ENCODE peak calls at places on chromosomes 16 and 17, in six cellular contexts. One of them, this sample, is unnamed.

GRCh38 chr16:27514806-27515205 is 34.9 kb downstream of the GTF3C1 start:
- DNase-seq in choroid plexus epithelial cell: no peak
- DNase-seq in lung: no peak
- DNase-seq in cardiac fibroblast: no peak
- DNase-seq in CD8-positive, alpha-beta T cell: no peak
- DNase-seq in HCT116: no peak
- DNase-seq in this sample: no peak

GRCh38 chr16:68969338-68969737 is 126.0 kb downstream of the TANGO6 start:
- DNase-seq in choroid plexus epithelial cell: no peak
- DNase-seq in lung: no peak
- DNase-seq in cardiac fibroblast: no peak
- DNase-seq in CD8-positive, alpha-beta T cell: no peak
- DNase-seq in HCT116: no peak
- DNase-seq in this sample: no peak

GRCh38 chr17:66715076-66715675 is 119.7 kb upstream of the CACNG5 start:
- DNase-seq in choroid plexus epithelial cell: no peak
- DNase-seq in lung: no peak
- DNase-seq in cardiac fibroblast: no peak
- DNase-seq in CD8-positive, alpha-beta T cell: no peak
- DNase-seq in HCT116: no peak
- DNase-seq in this sample: no peak

GRCh38 chr17:30840775-30841174 is 9.0 kb downstream of the ATAD5 start:
- DNase-seq in choroid plexus epithelial cell: no peak
- DNase-seq in lung: no peak
- DNase-seq in cardiac fibroblast: no peak
- DNase-seq in CD8-positive, alpha-beta T cell: no peak
- DNase-seq in HCT116: no peak
- DNase-seq in this sample: no peak

GRCh38 chr17:37720989-37721388 is 23.9 kb downstream of the HNF1B start:
- DNase-seq in choroid plexus epithelial cell: no peak
- DNase-seq in lung: no peak
- DNase-seq in cardiac fibroblast: no peak
- DNase-seq in CD8-positive, alpha-beta T cell: no peak
- DNase-seq in HCT116: no peak
- DNase-seq in this sample: no peak

GRCh38 chr17:81867123-81867951 is 3.8 kb downstream of the ARHGDIA start:
- DNase-seq in choroid plexus epithelial cell: peak
- DNase-seq in lung: no peak
- DNase-seq in cardiac fibroblast: peak
- DNase-seq in CD8-positive, alpha-beta T cell: no peak
- DNase-seq in HCT116: no peak
- DNase-seq in this sample: no peak

GRCh38 chr16:55817236-55817912 is 15.5 kb downstream of the CES1 start:
- DNase-seq in choroid plexus epithelial cell: no peak
- DNase-seq in lung: no peak
- DNase-seq in cardiac fibroblast: no peak
- DNase-seq in CD8-positive, alpha-beta T cell: no peak
- DNase-seq in HCT116: no peak
- DNase-seq in this sample: no peak

GRCh38 chr16:69833791-69834282 is 71.7 kb downstream of the WWP2 start:
- DNase-seq in choroid plexus epithelial cell: no peak
- DNase-seq in lung: peak
- DNase-seq in cardiac fibroblast: no peak
- DNase-seq in CD8-positive, alpha-beta T cell: no peak
- DNase-seq in HCT116: no peak
- DNase-seq in this sample: no peak

GRCh38 chr16:21235199-21235585 is 1.7 kb downstream of the ANKS4B start:
- DNase-seq in choroid plexus epithelial cell: no peak
- DNase-seq in lung: no peak
- DNase-seq in cardiac fibroblast: no peak
- DNase-seq in CD8-positive, alpha-beta T cell: no peak
- DNase-seq in HCT116: no peak
- DNase-seq in this sample: no peak

GRCh38 chr16:21647562-21648164 is 4.7 kb downstream of the IGSF6 start:
- DNase-seq in choroid plexus epithelial cell: no peak
- DNase-seq in lung: no peak
- DNase-seq in cardiac fibroblast: no peak
- DNase-seq in CD8-positive, alpha-beta T cell: no peak
- DNase-seq in HCT116: no peak
- DNase-seq in this sample: no peak

GRCh38 chr16:72673118-72673517 is 374.8 kb downstream of the ZFHX3 start:
- DNase-seq in choroid plexus epithelial cell: peak
- DNase-seq in lung: no peak
- DNase-seq in cardiac fibroblast: peak
- DNase-seq in CD8-positive, alpha-beta T cell: no peak
- DNase-seq in HCT116: no peak
- DNase-seq in this sample: no peak

GRCh38 chr17:2070241-2071023 is 15.5 kb downstream of the HIC1 start:
- DNase-seq in choroid plexus epithelial cell: no peak
- DNase-seq in lung: no peak
- DNase-seq in cardiac fibroblast: no peak
- DNase-seq in CD8-positive, alpha-beta T cell: no peak
- DNase-seq in HCT116: no peak
- DNase-seq in this sample: no peak

GRCh38 chr16:23771642-23772041 is 16.8 kb downstream of the CHP2 start:
- DNase-seq in choroid plexus epithelial cell: no peak
- DNase-seq in lung: no peak
- DNase-seq in cardiac fibroblast: no peak
- DNase-seq in CD8-positive, alpha-beta T cell: no peak
- DNase-seq in HCT116: no peak
- DNase-seq in this sample: no peak

GRCh38 chr17:75516619-75517276 is 420 bp downstream of the TSEN54 start:
- DNase-seq in choroid plexus epithelial cell: no peak
- DNase-seq in lung: peak
- DNase-seq in cardiac fibroblast: peak
- DNase-seq in CD8-positive, alpha-beta T cell: no peak
- DNase-seq in HCT116: no peak
- DNase-seq in this sample: no peak

GRCh38 chr17:7626307-7626706 is 1.3 kb downstream of the SAT2 start:
- DNase-seq in choroid plexus epithelial cell: no peak
- DNase-seq in lung: no peak
- DNase-seq in cardiac fibroblast: no peak
- DNase-seq in CD8-positive, alpha-beta T cell: no peak
- DNase-seq in HCT116: no peak
- DNase-seq in this sample: no peak

GRCh38 chr16:66161942-66162341 is 204.5 kb upstream of the CDH5 start:
- DNase-seq in choroid plexus epithelial cell: no peak
- DNase-seq in lung: no peak
- DNase-seq in cardiac fibroblast: no peak
- DNase-seq in CD8-positive, alpha-beta T cell: no peak
- DNase-seq in HCT116: peak
- DNase-seq in this sample: no peak

GRCh38 chr17:50662632-50663225 is 28.0 kb downstream of the ABCC3 start:
- DNase-seq in choroid plexus epithelial cell: no peak
- DNase-seq in lung: no peak
- DNase-seq in cardiac fibroblast: no peak
- DNase-seq in CD8-positive, alpha-beta T cell: no peak
- DNase-seq in HCT116: no peak
- DNase-seq in this sample: no peak

GRCh38 chr17:50660042-50660886 is 25.6 kb downstream of the ABCC3 start:
- DNase-seq in choroid plexus epithelial cell: peak
- DNase-seq in lung: no peak
- DNase-seq in cardiac fibroblast: peak
- DNase-seq in CD8-positive, alpha-beta T cell: no peak
- DNase-seq in HCT116: no peak
- DNase-seq in this sample: no peak

GRCh38 chr17:50660887-50661345 is 26.2 kb downstream of the ABCC3 start:
- DNase-seq in choroid plexus epithelial cell: no peak
- DNase-seq in lung: no peak
- DNase-seq in cardiac fibroblast: no peak
- DNase-seq in CD8-positive, alpha-beta T cell: no peak
- DNase-seq in HCT116: no peak
- DNase-seq in this sample: no peak

GRCh38 chr17:50661348-50661747 is 26.7 kb downstream of the ABCC3 start:
- DNase-seq in choroid plexus epithelial cell: no peak
- DNase-seq in lung: no peak
- DNase-seq in cardiac fibroblast: no peak
- DNase-seq in CD8-positive, alpha-beta T cell: no peak
- DNase-seq in HCT116: no peak
- DNase-seq in this sample: no peak

GRCh38 chr17:50661795-50662391 is 27.2 kb downstream of the ABCC3 start:
- DNase-seq in choroid plexus epithelial cell: peak
- DNase-seq in lung: peak
- DNase-seq in cardiac fibroblast: peak
- DNase-seq in CD8-positive, alpha-beta T cell: no peak
- DNase-seq in HCT116: peak
- DNase-seq in this sample: peak
- H3K4me3 ChIP-seq in choroid plexus epithelial cell: no peak
- H3K4me3 ChIP-seq in lung: no peak
- H3K4me3 ChIP-seq in cardiac fibroblast: no peak
- H3K4me3 ChIP-seq in CD8-positive, alpha-beta T cell: no peak
- H3K4me3 ChIP-seq in HCT116: peak
- H3K4me3 ChIP-seq in this sample: no peak

GRCh38 chr17:18224428-18225120 is 861 bp upstream of the LLGL1 start:
- DNase-seq in choroid plexus epithelial cell: peak
- DNase-seq in lung: no peak
- DNase-seq in cardiac fibroblast: peak
- DNase-seq in CD8-positive, alpha-beta T cell: no peak
- DNase-seq in HCT116: no peak
- DNase-seq in this sample: no peak

GRCh38 chr17:18224053-18224427 is 1.4 kb upstream of the LLGL1 start:
- DNase-seq in choroid plexus epithelial cell: no peak
- DNase-seq in lung: no peak
- DNase-seq in cardiac fibroblast: no peak
- DNase-seq in CD8-positive, alpha-beta T cell: no peak
- DNase-seq in HCT116: no peak
- DNase-seq in this sample: no peak

GRCh38 chr17:18226284-18226945 is 980 bp downstream of the LLGL1 start:
- DNase-seq in choroid plexus epithelial cell: no peak
- DNase-seq in lung: no peak
- DNase-seq in cardiac fibroblast: peak
- DNase-seq in CD8-positive, alpha-beta T cell: no peak
- DNase-seq in HCT116: no peak
- DNase-seq in this sample: no peak

GRCh38 chr17:18225562-18226283 is at the start of gene LLGL1:
- DNase-seq in choroid plexus epithelial cell: peak
- DNase-seq in lung: no peak
- DNase-seq in cardiac fibroblast: peak
- DNase-seq in CD8-positive, alpha-beta T cell: no peak
- DNase-seq in HCT116: no peak
- DNase-seq in this sample: no peak

GRCh38 chr17:18225121-18225561 is 294 bp upstream of the LLGL1 start:
- DNase-seq in choroid plexus epithelial cell: peak
- DNase-seq in lung: peak
- DNase-seq in cardiac fibroblast: peak
- DNase-seq in CD8-positive, alpha-beta T cell: peak
- DNase-seq in HCT116: peak
- DNase-seq in this sample: peak
- H3K4me3 ChIP-seq in choroid plexus epithelial cell: peak
- H3K4me3 ChIP-seq in lung: peak
- H3K4me3 ChIP-seq in cardiac fibroblast: peak
- H3K4me3 ChIP-seq in CD8-positive, alpha-beta T cell: peak
- H3K4me3 ChIP-seq in HCT116: peak
- H3K4me3 ChIP-seq in this sample: peak

DNA sequence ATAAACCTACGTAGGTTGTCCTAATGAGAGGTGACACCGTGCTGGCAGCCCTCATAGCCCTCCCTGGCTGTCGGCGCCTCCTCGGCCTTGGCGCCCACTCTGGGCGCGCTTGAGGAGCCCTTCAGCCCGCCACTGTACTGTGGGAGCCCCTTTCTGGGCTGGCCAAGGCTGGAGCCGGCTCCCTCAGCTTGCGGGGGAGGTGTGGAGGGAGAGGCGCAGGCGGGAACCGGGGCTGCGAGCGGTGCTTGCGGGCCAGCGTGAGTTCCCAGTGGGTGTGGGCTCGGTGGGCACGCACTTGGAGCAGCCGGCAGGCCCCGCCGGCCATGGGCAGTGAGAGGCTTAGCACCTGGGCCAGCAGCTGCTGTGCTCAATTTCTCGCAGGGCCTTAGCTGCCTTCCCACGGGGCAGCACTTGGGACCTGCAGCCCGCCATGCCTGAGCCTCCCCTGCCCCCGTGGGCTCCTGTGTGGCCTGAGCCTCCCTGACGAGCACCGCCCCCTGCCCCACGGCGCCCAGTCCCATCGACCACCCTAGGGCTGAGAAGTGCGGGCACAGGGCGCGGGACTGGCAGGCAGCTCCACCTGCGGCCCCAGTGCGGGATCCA is 40.1 kb upstream of the AMZ2 start:
- DNase-seq in choroid plexus epithelial cell: no peak
- DNase-seq in lung: no peak
- DNase-seq in cardiac fibroblast: no peak
- DNase-seq in CD8-positive, alpha-beta T cell: no peak
- DNase-seq in HCT116: no peak
- DNase-seq in this sample: no peak
- H3K4me3 ChIP-seq in choroid plexus epithelial cell: no peak
- H3K4me3 ChIP-seq in lung: no peak
- H3K4me3 ChIP-seq in cardiac fibroblast: no peak
- H3K4me3 ChIP-seq in CD8-positive, alpha-beta T cell: no peak
- H3K4me3 ChIP-seq in HCT116: no peak
- H3K4me3 ChIP-seq in this sample: no peak

GRCh38 chr16:86499889-86500707 is 10.2 kb upstream of the FOXF1 start:
- DNase-seq in choroid plexus epithelial cell: no peak
- DNase-seq in lung: no peak
- DNase-seq in cardiac fibroblast: no peak
- DNase-seq in CD8-positive, alpha-beta T cell: no peak
- DNase-seq in HCT116: no peak
- DNase-seq in this sample: no peak

GRCh38 chr16:86498155-86498651 is 12.1 kb upstream of the FOXF1 start:
- DNase-seq in choroid plexus epithelial cell: no peak
- DNase-seq in lung: no peak
- DNase-seq in cardiac fibroblast: no peak
- DNase-seq in CD8-positive, alpha-beta T cell: no peak
- DNase-seq in HCT116: no peak
- DNase-seq in this sample: no peak

GRCh38 chr16:86497551-86498021 is 12.7 kb upstream of the FOXF1 start:
- DNase-seq in choroid plexus epithelial cell: no peak
- DNase-seq in lung: no peak
- DNase-seq in cardiac fibroblast: no peak
- DNase-seq in CD8-positive, alpha-beta T cell: no peak
- DNase-seq in HCT116: no peak
- DNase-seq in this sample: no peak

GRCh38 chr16:86496929-86497381 is 13.4 kb upstream of the FOXF1 start:
- DNase-seq in choroid plexus epithelial cell: no peak
- DNase-seq in lung: no peak
- DNase-seq in cardiac fibroblast: no peak
- DNase-seq in CD8-positive, alpha-beta T cell: no peak
- DNase-seq in HCT116: no peak
- DNase-seq in this sample: no peak

DNA sequence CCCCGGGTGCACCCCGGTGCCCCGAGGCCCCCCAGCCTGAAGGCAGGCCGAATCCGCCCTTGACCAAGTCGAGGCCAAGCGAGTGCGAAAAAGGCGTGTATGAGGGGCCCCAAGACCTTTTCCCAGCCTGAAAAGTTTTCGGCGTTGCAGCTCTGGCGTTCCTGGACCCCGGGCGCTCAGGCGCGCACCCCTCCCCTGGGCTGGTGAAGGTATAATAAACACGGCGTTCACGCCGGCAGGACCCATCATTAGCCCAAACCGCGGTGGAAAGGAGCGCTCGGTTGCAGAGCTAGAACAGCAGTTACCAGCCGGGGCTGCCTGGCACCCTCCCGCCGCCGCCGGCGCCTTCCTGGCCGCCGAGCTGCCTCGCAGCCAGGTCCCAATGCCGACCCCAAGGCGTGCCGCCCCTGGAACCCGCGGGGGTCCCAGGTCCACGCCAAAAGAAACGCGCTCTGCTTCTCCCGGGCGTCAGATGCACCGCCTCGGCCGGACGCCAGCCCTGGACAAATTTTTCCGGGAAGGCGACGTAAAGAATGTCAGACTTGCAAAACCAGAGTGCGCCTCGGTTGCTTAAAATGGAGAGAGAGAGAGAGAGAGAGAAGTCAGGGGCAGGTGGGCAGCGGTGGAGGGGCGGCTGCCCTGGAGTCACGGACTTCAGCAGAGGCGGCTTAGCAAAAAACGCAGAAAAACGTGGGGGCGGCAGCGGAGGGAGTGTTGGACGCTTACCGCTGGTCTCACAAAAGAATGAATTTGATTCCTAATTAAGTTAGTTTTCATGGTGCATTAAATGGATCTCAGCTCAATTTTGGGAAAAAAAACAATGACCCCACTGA is 11.4 kb upstream of the FOXF1 start:
- DNase-seq in choroid plexus epithelial cell: no peak
- DNase-seq in lung: no peak
- DNase-seq in cardiac fibroblast: peak
- DNase-seq in CD8-positive, alpha-beta T cell: no peak
- DNase-seq in HCT116: no peak
- DNase-seq in this sample: no peak
- H3K4me3 ChIP-seq in choroid plexus epithelial cell: no peak
- H3K4me3 ChIP-seq in lung: peak
- H3K4me3 ChIP-seq in cardiac fibroblast: no peak
- H3K4me3 ChIP-seq in CD8-positive, alpha-beta T cell: no peak
- H3K4me3 ChIP-seq in HCT116: no peak
- H3K4me3 ChIP-seq in this sample: no peak